ENCODE peak calls at places on chromosomes 4 and X, in five cellular contexts. One of them, this sample, is unnamed.

GRCh38 chr4:125313989-125314602 is 659 bp upstream of the FAT4 start:
- DNase-seq in fibroblast of mammary gland: no peak
- DNase-seq in A549: no peak
- DNase-seq in OCI-LY7: no peak
- DNase-seq in fibroblast of villous mesenchyme: no peak
- DNase-seq in this sample: no peak

GRCh38 chrX:50068293-50068568 is 132.6 kb downstream of the AKAP4 start:
- DNase-seq in A549: no peak
- DNase-seq in fibroblast of villous mesenchyme: no peak
- DNase-seq in OCI-LY7: no peak
- DNase-seq in fibroblast of mammary gland: no peak
- DNase-seq in this sample: no peak

GRCh38 chr4:183100827-183101226 is 1.8 kb downstream of the WWC2 start:
- DNase-seq in OCI-LY7: no peak
- DNase-seq in A549: peak; percentile 14
- DNase-seq in fibroblast of mammary gland: no peak
- DNase-seq in fibroblast of villous mesenchyme: peak; percentile 38
- DNase-seq in this sample: no peak

GRCh38 chr4:77504407-77504806 is 101.2 kb upstream of the CXCL13 start:
- DNase-seq in OCI-LY7: no peak
- DNase-seq in fibroblast of villous mesenchyme: no peak
- DNase-seq in fibroblast of mammary gland: no peak
- DNase-seq in A549: no peak
- DNase-seq in this sample: no peak

GRCh38 chr4:177047851-177048174 is 255.1 kb upstream of the VEGFC start:
- DNase-seq in A549: no peak
- DNase-seq in fibroblast of villous mesenchyme: peak; percentile 8
- DNase-seq in OCI-LY7: no peak
- DNase-seq in fibroblast of mammary gland: peak; percentile 66
- DNase-seq in this sample: peak; percentile 62

GRCh38 chr4:19969492-19969891 is 282.2 kb upstream of the SLIT2 start:
- DNase-seq in A549: no peak
- DNase-seq in fibroblast of villous mesenchyme: peak; percentile 28
- DNase-seq in OCI-LY7: no peak
- DNase-seq in fibroblast of mammary gland: no peak
- DNase-seq in this sample: peak; percentile 36

GRCh38 chrX:119734897-119735339 is 23.5 kb upstream of the SOWAHD start:
- DNase-seq in fibroblast of villous mesenchyme: no peak
- DNase-seq in fibroblast of mammary gland: no peak
- DNase-seq in OCI-LY7: no peak
- DNase-seq in A549: no peak
- DNase-seq in this sample: peak; percentile 18

GRCh38 chr4:177485528-177485927 is 43.3 kb upstream of the AGA start:
- DNase-seq in fibroblast of mammary gland: peak; percentile 79
- DNase-seq in A549: peak; percentile 5
- DNase-seq in fibroblast of villous mesenchyme: no peak
- DNase-seq in OCI-LY7: no peak
- DNase-seq in this sample: peak; percentile 61

GRCh38 chr4:143185253-143186107 is 763 bp downstream of the USP38 start:
- DNase-seq in fibroblast of mammary gland: peak; percentile 37
- DNase-seq in A549: peak; percentile 23
- DNase-seq in fibroblast of villous mesenchyme: no peak
- DNase-seq in OCI-LY7: peak; percentile 46
- DNase-seq in this sample: peak; percentile 36

GRCh38 chr4:8730159-8730558 is 137.6 kb downstream of the CPZ start:
- DNase-seq in OCI-LY7: no peak
- DNase-seq in fibroblast of mammary gland: no peak
- DNase-seq in fibroblast of villous mesenchyme: no peak
- DNase-seq in A549: no peak
- DNase-seq in this sample: no peak

GRCh38 chr4:77358315-77358928 is 201.4 kb downstream of the CCNG2 start:
- DNase-seq in OCI-LY7: peak; percentile 42
- DNase-seq in fibroblast of villous mesenchyme: peak; percentile 26
- DNase-seq in fibroblast of mammary gland: peak; percentile 38
- DNase-seq in A549: peak; percentile 8
- DNase-seq in this sample: peak; percentile 18

DNA sequence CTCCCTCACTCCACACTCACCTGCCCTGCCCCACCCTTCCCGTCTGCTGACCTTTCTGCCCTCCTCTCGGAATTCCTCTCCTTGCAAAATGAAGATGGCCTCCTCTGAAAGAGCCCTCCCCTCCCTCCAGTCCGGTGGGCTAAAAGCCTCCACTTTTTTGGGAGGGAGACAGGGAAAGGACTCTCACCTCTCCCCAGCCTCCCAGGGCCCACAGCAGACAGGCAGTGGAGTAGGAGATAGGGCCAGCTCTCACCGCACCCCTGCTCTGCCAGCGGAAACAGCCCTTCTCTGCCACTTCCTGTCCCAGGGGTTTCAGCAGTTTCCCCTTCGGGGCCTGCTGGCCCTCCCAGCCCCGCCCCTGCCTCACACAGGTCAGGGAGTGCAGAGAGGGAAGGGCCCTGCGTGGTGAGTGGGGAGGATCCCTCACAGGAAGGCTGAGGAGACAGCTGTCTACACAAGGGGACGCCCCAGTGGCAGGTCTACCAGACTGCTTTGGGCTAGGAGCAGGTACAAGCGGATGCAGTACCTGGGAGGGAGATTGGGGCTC is 18.2 kb downstream of the ELF4 start:
- DNase-seq in OCI-LY7: peak; percentile 88
- DNase-seq in fibroblast of mammary gland: no peak
- DNase-seq in A549: no peak
- DNase-seq in fibroblast of villous mesenchyme: no peak
- DNase-seq in this sample: no peak
- TF ChIP-seq CTCF in OCI-LY7: peak; percentile 54
- TF ChIP-seq CTCF in fibroblast of mammary gland: no peak
- TF ChIP-seq CTCF in A549: no peak
- TF ChIP-seq CTCF in fibroblast of villous mesenchyme: no peak
- TF ChIP-seq CTCF in this sample: no peak

GRCh38 chr4:13633671-13634070 is 6.1 kb upstream of the BOD1L1 start:
- DNase-seq in OCI-LY7: no peak
- DNase-seq in A549: no peak
- DNase-seq in fibroblast of mammary gland: no peak
- DNase-seq in fibroblast of villous mesenchyme: peak; percentile 36
- DNase-seq in this sample: no peak

GRCh38 chr4:13626492-13627184 is 887 bp downstream of the BOD1L1 start:
- DNase-seq in fibroblast of villous mesenchyme: no peak
- DNase-seq in OCI-LY7: no peak
- DNase-seq in A549: no peak
- DNase-seq in fibroblast of mammary gland: no peak
- DNase-seq in this sample: no peak

GRCh38 chr4:13627185-13627605 is 330 bp downstream of the BOD1L1 start:
- DNase-seq in A549: no peak
- DNase-seq in fibroblast of mammary gland: peak; percentile 13
- DNase-seq in OCI-LY7: peak; percentile 55
- DNase-seq in fibroblast of villous mesenchyme: peak; percentile 23
- DNase-seq in this sample: peak; percentile 17

DNA sequence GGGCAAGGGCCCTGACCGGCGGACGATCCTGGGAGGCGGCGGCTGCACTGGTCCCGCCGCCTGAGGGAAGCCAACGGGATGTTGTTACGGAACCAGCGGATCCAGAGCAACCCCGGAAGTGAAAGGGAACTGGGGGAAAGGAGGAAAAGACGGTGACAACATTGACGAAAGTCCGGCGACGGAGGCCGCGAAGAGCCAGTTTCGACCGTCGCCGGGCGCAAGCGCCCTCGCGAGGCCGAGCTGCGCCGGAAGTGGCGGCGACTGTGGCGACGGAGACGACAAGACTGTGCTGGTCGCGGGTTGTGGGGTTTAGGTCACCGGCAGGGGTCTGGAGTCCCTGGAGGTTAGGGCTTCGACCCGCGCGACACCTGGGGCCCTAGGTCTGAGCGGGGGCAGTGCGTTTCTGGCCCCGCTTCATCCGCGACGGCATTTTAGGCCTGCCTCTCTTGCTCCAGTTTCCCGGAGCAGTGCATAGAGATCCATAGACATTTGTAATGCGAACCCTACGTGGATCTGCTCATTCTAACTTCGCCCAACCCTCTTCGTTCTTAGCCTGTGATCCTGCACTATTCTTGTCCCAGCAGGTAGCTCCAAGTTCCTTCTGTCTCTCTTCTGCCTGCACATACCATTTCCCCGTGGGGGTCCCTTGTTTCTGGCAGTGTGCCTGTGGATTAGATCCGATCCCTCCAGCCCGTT is at the start of gene BOD1L1:
- DNase-seq in fibroblast of mammary gland: peak; percentile 90
- DNase-seq in A549: peak; percentile 90
- DNase-seq in fibroblast of villous mesenchyme: peak; percentile 91
- DNase-seq in OCI-LY7: peak; percentile 88
- DNase-seq in this sample: peak; percentile 89
- TF ChIP-seq CTCF in fibroblast of mammary gland: peak; percentile 41
- TF ChIP-seq CTCF in A549: peak; percentile 15
- TF ChIP-seq CTCF in fibroblast of villous mesenchyme: peak; percentile 42
- TF ChIP-seq CTCF in OCI-LY7: peak; percentile 50
- TF ChIP-seq CTCF in this sample: peak; percentile 56

DNA sequence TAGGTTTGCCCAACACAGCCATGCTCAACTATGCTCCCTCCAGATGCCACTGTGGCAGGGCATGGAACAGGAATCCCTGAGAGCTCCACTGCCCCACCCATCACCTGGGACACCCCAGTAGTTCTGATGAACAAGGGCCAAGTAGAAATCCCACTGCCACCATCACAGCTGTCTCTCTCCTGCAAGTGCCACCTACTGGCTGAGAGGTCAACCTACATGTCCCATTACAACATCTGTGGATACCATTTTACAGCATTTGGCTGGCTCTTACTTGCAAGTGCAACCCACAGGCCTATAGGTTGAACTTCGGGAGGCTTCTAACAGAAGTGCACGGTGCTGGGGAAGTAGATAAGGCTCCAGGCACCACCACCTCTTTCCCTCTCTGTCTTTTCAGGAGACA is 142.5 kb downstream of the CXXC4 start:
- DNase-seq in fibroblast of mammary gland: no peak
- DNase-seq in A549: peak; percentile 5
- DNase-seq in fibroblast of villous mesenchyme: no peak
- DNase-seq in OCI-LY7: peak; percentile 1
- DNase-seq in this sample: no peak
- TF ChIP-seq CTCF in fibroblast of mammary gland: peak; percentile 10
- TF ChIP-seq CTCF in A549: no peak
- TF ChIP-seq CTCF in fibroblast of villous mesenchyme: no peak
- TF ChIP-seq CTCF in OCI-LY7: peak; percentile 52
- TF ChIP-seq CTCF in this sample: no peak

GRCh38 chrX:129318375-129318774 is 204.9 kb downstream of the SMARCA1 start:
- DNase-seq in fibroblast of villous mesenchyme: peak; percentile 19
- DNase-seq in A549: peak; percentile 30
- DNase-seq in fibroblast of mammary gland: peak; percentile 29
- DNase-seq in OCI-LY7: peak; percentile 7
- DNase-seq in this sample: no peak
- TF ChIP-seq CTCF in fibroblast of villous mesenchyme: peak; percentile 36
- TF ChIP-seq CTCF in A549: peak; percentile 53
- TF ChIP-seq CTCF in fibroblast of mammary gland: peak; percentile 25
- TF ChIP-seq CTCF in OCI-LY7: peak; percentile 72
- TF ChIP-seq CTCF in this sample: no peak

GRCh38 chr4:23298371-23298770 is 591.5 kb downstream of the PPARGC1A start:
- DNase-seq in fibroblast of villous mesenchyme: no peak
- DNase-seq in OCI-LY7: no peak
- DNase-seq in fibroblast of mammary gland: no peak
- DNase-seq in A549: no peak
- DNase-seq in this sample: no peak

DNA sequence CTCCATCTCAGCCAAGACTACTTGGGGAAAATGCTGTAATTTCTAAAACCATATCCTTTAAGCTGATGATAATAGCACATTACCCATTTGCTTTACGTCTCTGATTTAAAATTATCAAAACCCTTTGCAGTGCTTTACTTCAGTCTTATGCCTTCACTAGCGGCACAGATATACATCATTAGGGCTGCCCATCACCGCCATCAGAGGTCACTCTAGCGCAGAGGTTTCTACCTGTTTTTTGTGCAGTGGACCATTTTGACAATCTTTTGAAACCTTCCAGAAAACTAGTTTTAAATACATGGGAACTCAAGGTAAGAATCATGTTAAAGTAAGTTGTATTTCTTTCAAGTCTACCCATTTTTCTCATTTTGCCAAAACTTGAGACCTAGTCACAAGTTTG is 592.5 kb downstream of the PPARGC1A start:
- DNase-seq in OCI-LY7: peak; percentile 4
- DNase-seq in fibroblast of mammary gland: no peak
- DNase-seq in A549: no peak
- DNase-seq in fibroblast of villous mesenchyme: no peak
- DNase-seq in this sample: no peak
- TF ChIP-seq CTCF in OCI-LY7: peak; percentile 55
- TF ChIP-seq CTCF in fibroblast of mammary gland: no peak
- TF ChIP-seq CTCF in A549: no peak
- TF ChIP-seq CTCF in fibroblast of villous mesenchyme: no peak
- TF ChIP-seq CTCF in this sample: no peak

DNA sequence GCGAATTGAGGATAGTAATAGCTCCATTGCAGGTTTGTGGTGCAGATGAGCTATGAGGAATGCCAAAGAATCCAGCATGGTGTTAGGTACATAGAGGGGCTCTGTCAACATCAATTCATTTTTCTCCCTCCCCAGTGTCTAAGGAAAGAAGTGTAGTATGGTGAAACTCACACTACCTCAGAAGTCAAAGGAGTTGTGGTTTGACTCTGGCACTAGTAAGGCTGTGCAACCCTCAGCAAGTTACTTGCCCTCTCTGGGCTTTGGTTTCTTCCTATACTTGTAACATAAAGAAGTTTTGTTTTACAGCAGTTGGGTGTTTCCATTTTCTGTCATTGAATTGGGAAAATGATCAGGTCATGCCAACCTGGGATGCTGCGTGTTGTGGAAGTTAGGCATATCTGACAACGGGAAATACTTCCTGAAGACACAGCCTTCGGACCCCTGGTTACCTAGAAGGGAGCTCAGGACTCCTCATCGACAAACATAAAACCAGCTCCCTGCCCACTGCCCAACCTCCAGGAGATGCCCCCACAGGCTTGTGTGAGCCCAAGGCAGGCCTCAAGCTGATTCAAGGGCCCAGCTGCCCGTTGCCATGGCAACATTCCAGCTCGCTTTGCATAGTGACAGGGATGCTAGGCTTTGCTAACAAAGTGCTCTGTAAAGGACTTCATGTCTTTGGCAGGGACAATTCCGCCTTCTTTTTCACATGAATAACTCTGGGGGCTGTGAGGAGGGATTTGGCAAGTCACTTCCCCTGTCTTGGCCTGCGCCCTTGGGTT is 71.3 kb downstream of the RTL5 start:
- DNase-seq in fibroblast of villous mesenchyme: no peak
- DNase-seq in fibroblast of mammary gland: no peak
- DNase-seq in A549: peak; percentile 18
- DNase-seq in OCI-LY7: no peak
- DNase-seq in this sample: no peak
- TF ChIP-seq CTCF in fibroblast of villous mesenchyme: no peak
- TF ChIP-seq CTCF in fibroblast of mammary gland: no peak
- TF ChIP-seq CTCF in A549: no peak
- TF ChIP-seq CTCF in OCI-LY7: no peak
- TF ChIP-seq CTCF in this sample: no peak

DNA sequence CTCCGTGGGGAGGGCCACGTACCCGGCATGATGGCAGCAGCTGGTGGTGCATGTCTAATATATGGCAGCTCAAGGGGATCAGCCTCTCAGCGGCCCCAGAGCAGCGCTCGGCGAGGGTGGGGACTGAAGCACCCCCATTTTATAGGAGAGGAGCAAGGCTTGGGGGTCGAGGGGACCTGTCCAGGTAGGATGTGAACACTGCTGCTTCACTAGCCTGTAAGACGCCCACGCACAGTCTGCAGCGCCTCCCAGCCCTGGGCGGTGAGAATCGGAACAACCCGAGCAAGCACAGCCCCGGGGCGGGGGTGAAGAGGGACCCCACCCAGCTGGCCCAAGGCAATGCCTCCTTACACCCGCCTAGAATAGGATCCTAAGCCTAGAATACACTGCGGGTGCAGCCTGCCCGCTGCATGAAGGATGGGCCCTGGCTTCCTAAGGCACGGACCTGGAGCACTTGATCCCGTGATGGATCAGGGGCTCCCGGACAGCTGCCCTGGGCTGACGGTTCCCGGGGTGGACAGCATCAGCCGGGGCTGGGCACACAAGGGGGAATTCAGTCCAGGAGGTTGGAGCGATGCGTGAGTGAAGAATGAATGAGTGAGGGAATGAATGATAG is 17.6 kb downstream of the ADRA2C start:
- DNase-seq in OCI-LY7: no peak
- DNase-seq in fibroblast of mammary gland: no peak
- DNase-seq in A549: peak; percentile 31
- DNase-seq in fibroblast of villous mesenchyme: no peak
- DNase-seq in this sample: no peak
- TF ChIP-seq CTCF in OCI-LY7: no peak
- TF ChIP-seq CTCF in fibroblast of mammary gland: peak; percentile 23
- TF ChIP-seq CTCF in A549: peak; percentile 24
- TF ChIP-seq CTCF in fibroblast of villous mesenchyme: peak; percentile 34
- TF ChIP-seq CTCF in this sample: peak; percentile 10